ENCODE peak calls at places on chromosomes 13 and 19, in nine cellular contexts. S, C, A, B, O, R, P, M and K are unnamed samples.

GRCh38 chr19:29873024-29873800 is 61.4 kb downstream of the CCNE1 start:
- DNase-seq in S (no peak), C (peak), A (no peak), B (peak), O (peak), R (peak), P (no peak), M (peak), K (peak)

GRCh38 chr13:61123533-61124269 is 291.9 kb downstream of the PCDH20 start:
- DNase-seq in S (no peak), C (no peak), A (no peak), B (no peak), O (no peak), R (no peak), P (no peak), M (no peak), K (no peak)

GRCh38 chr13:65882810-65883209 is 1347.3 kb downstream of the PCDH9 start:
- DNase-seq in S (no peak), C (no peak), A (no peak), B (no peak), O (no peak), R (no peak), P (no peak), M (no peak), K (no peak)

GRCh38 chr19:54164369-54165068 is 5.0 kb upstream of the LENG1 start:
- DNase-seq in S (no peak), C (no peak), A (no peak), B (peak), O (peak), R (no peak), P (no peak), M (peak), K (no peak)

GRCh38 chr13:83352391-83352790 is 529.9 kb downstream of the SLITRK1 start:
- DNase-seq in S (no peak), C (no peak), A (no peak), B (no peak), O (no peak), R (no peak), P (no peak), M (no peak), K (no peak)

GRCh38 chr13:110624766-110625756 is 9.7 kb downstream of the NAXD start:
- DNase-seq in S (no peak), C (no peak), A (no peak), B (no peak), O (no peak), R (no peak), P (no peak), M (peak), K (no peak)

GRCh38 chr19:30630289-30631034 is 258.3 kb downstream of the ZNF536 start:
- DNase-seq in S (no peak), C (no peak), A (no peak), B (no peak), O (no peak), R (no peak), P (no peak), M (no peak), K (no peak)

GRCh38 chr19:1618157-1619093 is 13.2 kb upstream of the UQCR11 start:
- DNase-seq in S (no peak), C (no peak), A (no peak), B (peak), O (peak), R (no peak), P (no peak), M (peak), K (peak)

GRCh38 chr13:45336025-45336800 is 4.8 kb downstream of the TPT1 start:
- DNase-seq in S (no peak), C (no peak), A (no peak), B (no peak), O (no peak), R (no peak), P (no peak), M (no peak), K (no peak)

GRCh38 chr13:27194895-27195764 is 23.5 kb upstream of the USP12 start:
- DNase-seq in S (no peak), C (no peak), A (no peak), B (no peak), O (no peak), R (no peak), P (no peak), M (no peak), K (peak)

GRCh38 chr19:12825259-12826131 is 8.9 kb downstream of the RTBDN start:
- DNase-seq in S (no peak), C (no peak), A (no peak), B (no peak), O (no peak), R (no peak), P (no peak), M (peak), K (no peak)

GRCh38 chr19:588093-588742 is 1.5 kb upstream of the HCN2 start:
- DNase-seq in S (peak), C (no peak), A (no peak), B (peak), O (peak), R (no peak), P (no peak), M (peak), K (peak)

GRCh38 chr19:36025541-36025940 is 7.1 kb downstream of the CLIP3 start:
- DNase-seq in S (no peak), C (no peak), A (no peak), B (no peak), O (no peak), R (no peak), P (no peak), M (no peak), K (no peak)

GRCh38 chr13:94825507-94825906 is 113.2 kb upstream of the SOX21 start:
- DNase-seq in S (peak), C (no peak), A (no peak), B (peak), O (peak), R (peak), P (peak), M (peak), K (no peak)

GRCh38 chr19:56966225-56966696 is 125.7 kb upstream of the PEG3 start:
- DNase-seq in S (no peak), C (no peak), A (no peak), B (no peak), O (peak), R (peak), P (no peak), M (no peak), K (no peak)

GRCh38 chr13:106232680-106233079 is 302.8 kb downstream of the EFNB2 start:
- DNase-seq in S (no peak), C (no peak), A (no peak), B (no peak), O (no peak), R (no peak), P (no peak), M (no peak), K (no peak)

GRCh38 chr19:56671613-56671994 is at the start of gene ZNF835:
- DNase-seq in S (peak), C (peak), A (no peak), B (peak), O (peak), R (peak), P (peak), M (peak), K (no peak)

GRCh38 chr13:112969692-112970338 is 801 bp downstream of the MCF2L start:
- DNase-seq in S (no peak), C (no peak), A (no peak), B (no peak), O (no peak), R (no peak), P (no peak), M (no peak), K (no peak)

GRCh38 chr19:35031072-35031881 is 1.0 kb downstream of the SCN1B start:
- DNase-seq in S (no peak), C (no peak), A (no peak), B (no peak), O (no peak), R (peak), P (no peak), M (no peak), K (peak)

GRCh38 chr13:52879950-52880650 is 31.7 kb upstream of the PCDH8 start:
- DNase-seq in S (no peak), C (no peak), A (no peak), B (no peak), O (no peak), R (no peak), P (no peak), M (no peak), K (no peak)

GRCh38 chr13:93060144-93060543 is 166.5 kb upstream of the GPC6 start:
- DNase-seq in S (no peak), C (no peak), A (no peak), B (no peak), O (no peak), R (no peak), P (no peak), M (no peak), K (no peak)

GRCh38 chr13:37058801-37059135 is 720 bp downstream of the SUPT20H start:
- DNase-seq in S (no peak), C (no peak), A (peak), B (no peak), O (peak), R (no peak), P (no peak), M (no peak), K (no peak)

GRCh38 chr19:19260842-19261241 is 12.3 kb downstream of the TM6SF2 start:
- DNase-seq in S (no peak), C (no peak), A (no peak), B (no peak), O (no peak), R (no peak), P (no peak), M (no peak), K (no peak)

GRCh38 chr13:25168800-25169199 is 3.3 kb downstream of the AMER2 start:
- DNase-seq in S (no peak), C (no peak), A (no peak), B (no peak), O (no peak), R (no peak), P (no peak), M (no peak), K (no peak)

GRCh38 chr19:16527971-16528521 is 14.2 kb downstream of the CHERP start:
- DNase-seq in S (no peak), C (no peak), A (no peak), B (peak), O (peak), R (no peak), P (no peak), M (peak), K (no peak)

GRCh38 chr13:114124921-114125320 is 7.5 kb downstream of the RASA3 start:
- DNase-seq in S (no peak), C (no peak), A (no peak), B (no peak), O (no peak), R (no peak), P (no peak), M (no peak), K (peak)

GRCh38 chr19:45779231-45780145 is 2.8 kb downstream of the DMPK start:
- DNase-seq in S (peak), C (peak), A (peak), B (peak), O (peak), R (peak), P (peak), M (peak), K (no peak)

GRCh38 chr13:91375119-91375729 is 23.2 kb upstream of the GPC5 start:
- DNase-seq in S (no peak), C (no peak), A (no peak), B (no peak), O (no peak), R (no peak), P (no peak), M (no peak), K (no peak)

GRCh38 chr19:36084231-36085009 is 26.5 kb upstream of the OVOL3 start:
- DNase-seq in S (no peak), C (no peak), A (no peak), B (no peak), O (no peak), R (no peak), P (no peak), M (no peak), K (no peak)

GRCh38 chr19:13920940-13921744 is 15.1 kb downstream of the CC2D1A start:
- DNase-seq in S (no peak), C (no peak), A (peak), B (peak), O (peak), R (no peak), P (no peak), M (no peak), K (peak)

GRCh38 chr13:80454245-80454644 is 113.3 kb upstream of the SPRY2 start:
- DNase-seq in S (no peak), C (no peak), A (peak), B (no peak), O (no peak), R (no peak), P (no peak), M (no peak), K (no peak)

GRCh38 chr13:48586591-48587103 is 53.8 kb upstream of the RCBTB2 start:
- DNase-seq in S (no peak), C (no peak), A (no peak), B (no peak), O (peak), R (peak), P (no peak), M (peak), K (no peak)

GRCh38 chr13:94656766-94657165 is 55.1 kb downstream of the GPR180 start:
- DNase-seq in S (no peak), C (no peak), A (peak), B (no peak), O (no peak), R (no peak), P (no peak), M (no peak), K (peak)

GRCh38 chr13:99983401-99984133 is 2.0 kb downstream of the ZIC2 start:
- DNase-seq in S (no peak), C (no peak), A (no peak), B (no peak), O (no peak), R (no peak), P (no peak), M (no peak), K (no peak)

GRCh38 chr19:11138659-11139526 is 16.7 kb downstream of the SPC24 start:
- DNase-seq in S (peak), C (peak), A (no peak), B (peak), O (peak), R (peak), P (peak), M (peak), K (peak)

GRCh38 chr19:49746206-49746958 is 16.7 kb downstream of the TSKS start:
- DNase-seq in S (no peak), C (peak), A (no peak), B (peak), O (peak), R (peak), P (no peak), M (peak), K (no peak)

GRCh38 chr19:16795042-16795441 is 34.2 kb upstream of the SIN3B start:
- DNase-seq in S (no peak), C (no peak), A (no peak), B (no peak), O (no peak), R (no peak), P (no peak), M (no peak), K (no peak)

GRCh38 chr19:21322528-21322927 is 6.7 kb downstream of the ZNF708 start:
- DNase-seq in S (no peak), C (no peak), A (no peak), B (peak), O (peak), R (peak), P (peak), M (no peak), K (no peak)

GRCh38 chr13:112966776-112967175 is 2.2 kb upstream of the MCF2L start:
- DNase-seq in S (no peak), C (peak), A (no peak), B (no peak), O (no peak), R (no peak), P (no peak), M (no peak), K (no peak)

GRCh38 chr13:40770934-40771618 is at the start of gene MRPS31:
- DNase-seq in S (peak), C (peak), A (peak), B (peak), O (peak), R (peak), P (peak), M (peak), K (peak)
- TF ChIP-seq POLR2A in S (no peak), C (no peak), A (peak), B (peak), O (peak), R (peak), P (peak), M (peak), K (peak)

GRCh38 chr19:18152817-18153554 is at the start of gene PIK3R2:
- DNase-seq in S (peak), C (peak), A (peak), B (peak), O (peak), R (peak), P (peak), M (peak), K (peak)
- TF ChIP-seq POLR2A in S (no peak), C (peak), A (peak), B (peak), O (no peak), R (peak), P (peak), M (no peak), K (peak)

GRCh38 chr13:75101348-75101747 is 380.6 kb downstream of the TBC1D4 start:
- DNase-seq in S (no peak), C (no peak), A (no peak), B (no peak), O (no peak), R (no peak), P (no peak), M (no peak), K (no peak)

GRCh38 chr13:75101997-75102720 is 379.8 kb downstream of the TBC1D4 start:
- DNase-seq in S (no peak), C (no peak), A (no peak), B (no peak), O (no peak), R (no peak), P (no peak), M (no peak), K (no peak)
- TF ChIP-seq POLR2A in S (no peak), C (no peak), A (no peak), B (no peak), O (no peak), R (no peak), P (no peak), M (no peak), K (no peak)

GRCh38 chr19:7885818-7886217 is 2.5 kb upstream of the LRRC8E start:
- DNase-seq in S (no peak), C (no peak), A (no peak), B (no peak), O (no peak), R (no peak), P (no peak), M (no peak), K (no peak)

GRCh38 chr19:7883796-7884570 is 4.3 kb upstream of the LRRC8E start:
- DNase-seq in S (no peak), C (no peak), A (no peak), B (no peak), O (no peak), R (no peak), P (no peak), M (no peak), K (no peak)

GRCh38 chr19:7888826-7889217 is 512 bp downstream of the LRRC8E start:
- DNase-seq in S (no peak), C (no peak), A (no peak), B (no peak), O (no peak), R (no peak), P (no peak), M (no peak), K (no peak)

GRCh38 chr19:7887408-7888144 is 734 bp upstream of the LRRC8E start:
- DNase-seq in S (no peak), C (no peak), A (no peak), B (no peak), O (no peak), R (no peak), P (no peak), M (no peak), K (no peak)

DNA sequence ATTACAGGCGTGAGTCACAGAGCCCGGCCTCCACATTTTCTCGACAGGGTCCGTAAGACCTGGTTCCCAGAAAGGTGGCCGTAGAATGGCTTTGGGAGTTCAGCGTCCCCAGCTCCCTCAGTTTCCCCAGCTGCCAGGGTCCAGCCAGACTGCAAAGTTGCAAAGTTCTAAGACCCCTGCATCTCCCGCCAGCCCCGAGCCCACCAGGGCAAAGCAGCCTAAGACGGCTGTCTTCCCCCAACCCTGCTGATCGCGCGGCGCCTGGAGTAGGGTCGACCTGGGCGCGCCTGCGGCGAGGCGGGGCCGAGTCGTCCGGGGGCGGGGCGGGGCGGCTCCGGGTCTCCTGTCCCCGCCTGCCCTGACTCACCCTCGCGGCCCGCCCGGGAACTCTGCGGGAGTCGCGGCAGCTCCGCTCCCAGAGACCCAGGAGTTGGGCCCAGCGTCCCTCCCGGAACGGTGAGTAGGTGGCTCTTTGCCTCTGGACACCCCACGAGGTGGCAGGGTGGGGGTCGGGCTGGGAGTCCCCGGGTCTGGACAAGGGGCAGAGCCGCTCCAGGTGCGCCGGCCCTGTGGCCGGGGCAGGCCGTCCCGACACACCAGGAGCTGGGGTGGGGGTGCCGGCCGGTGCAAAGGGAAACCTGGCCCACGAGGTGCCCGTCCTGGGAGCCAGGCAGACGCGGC is at the start of gene LRRC8E:
- DNase-seq in S (no peak), C (no peak), A (no peak), B (peak), O (no peak), R (no peak), P (no peak), M (peak), K (peak)
- TF ChIP-seq POLR2A in S (no peak), C (no peak), A (no peak), B (peak), O (no peak), R (peak), P (no peak), M (no peak), K (peak)

GRCh38 chr19:47609885-47610545 is 1.1 kb downstream of the BICRA start:
- DNase-seq in S (no peak), C (peak), A (no peak), B (peak), O (peak), R (peak), P (no peak), M (peak), K (peak)
- TF ChIP-seq POLR2A in S (no peak), C (no peak), A (peak), B (no peak), O (no peak), R (no peak), P (no peak), M (no peak), K (no peak)

GRCh38 chr19:38304866-38305429 is 897 bp downstream of the C19orf33 start:
- DNase-seq in S (no peak), C (peak), A (no peak), B (peak), O (peak), R (no peak), P (peak), M (peak), K (peak)
- TF ChIP-seq POLR2A in S (no peak), C (peak), A (no peak), B (peak), O (no peak), R (peak), P (peak), M (peak), K (peak)

GRCh38 chr13:26186141-26186870 is 35.8 kb downstream of the RNF6 start:
- DNase-seq in S (peak), C (peak), A (peak), B (peak), O (peak), R (peak), P (peak), M (peak), K (peak)
- TF ChIP-seq POLR2A in S (no peak), C (no peak), A (peak), B (peak), O (no peak), R (peak), P (peak), M (no peak), K (no peak)

DNA sequence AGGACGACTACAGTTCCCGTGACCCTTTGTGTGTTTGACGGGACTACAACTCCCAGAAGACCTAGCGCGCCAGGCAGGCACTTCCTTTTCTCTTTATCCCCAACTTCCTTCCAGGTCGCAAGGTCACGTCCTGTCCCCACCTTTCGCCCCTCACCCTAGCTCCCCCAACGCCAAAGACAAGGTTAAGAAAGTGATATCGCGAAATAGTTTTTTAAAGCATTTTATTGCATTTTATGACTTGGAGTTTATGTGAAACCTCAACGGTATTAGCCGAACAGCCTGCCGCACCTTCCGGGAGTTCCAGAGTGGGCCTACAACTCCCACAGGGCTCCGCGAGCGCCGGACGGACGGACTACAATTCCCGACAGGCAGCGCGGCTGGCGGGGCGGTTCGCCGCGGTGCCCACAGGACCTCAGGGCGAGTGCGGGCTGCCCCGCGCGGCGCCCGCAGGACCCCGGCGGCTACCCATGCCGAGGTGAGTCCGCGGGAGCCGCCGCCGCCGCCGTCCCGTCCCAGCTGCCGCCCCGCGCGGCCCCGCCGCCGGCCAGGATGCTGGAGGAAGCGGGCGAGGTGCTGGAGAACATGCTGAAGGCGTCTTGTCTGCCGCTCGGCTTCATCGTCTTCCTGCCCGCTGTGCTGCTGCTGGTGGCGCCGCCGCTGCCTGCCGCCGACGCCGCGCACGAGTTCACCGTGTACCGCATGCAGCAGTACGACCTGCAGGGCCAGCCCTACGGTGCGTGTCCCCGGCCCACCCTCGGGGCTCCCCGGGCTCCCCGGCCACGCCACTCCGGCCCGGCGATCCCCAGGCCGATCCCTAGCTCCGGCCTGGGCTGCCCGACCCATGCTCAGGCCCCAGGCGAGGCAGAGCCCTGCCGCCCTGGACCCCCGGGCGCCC is at the start of gene NCLN:
- DNase-seq in S (peak), C (peak), A (peak), B (peak), O (peak), R (peak), P (peak), M (peak), K (peak)
- TF ChIP-seq POLR2A in S (no peak), C (no peak), A (peak), B (peak), O (no peak), R (peak), P (peak), M (no peak), K (peak)